ENCODE peak calls at places on chromosomes 1 and 21, in six cellular contexts. R is HEK293T; T is thyroid gland; E is C1 segment of cervical spinal cord; Y is CD8-positive, alpha-beta T cell; H is stimulated activated CD4-positive, alpha-beta T cell treated with anti-CD3 and anti-CD28 coated beads, Interleukin-12 subunit alpha, Interleukin-12 subunit beta, amount 100 ng/mL, for 24 hours. K is an unnamed sample.

GRCh38 chr21:17828223-17828622 is 9.1 kb upstream of the C21orf91 start:
- DNase-seq in H (no peak), T (no peak), Y (no peak), R (no peak), E (no peak), K (no peak)

GRCh38 chr1:40450491-40451237 is 388 bp downstream of the ZFP69B start:
- DNase-seq in Y (peak), R (peak), T (peak), E (no peak), H (peak), K (peak)

GRCh38 chr1:56448937-56449336 is 130.4 kb downstream of the PLPP3 start:
- DNase-seq in E (no peak), R (no peak), Y (no peak), H (no peak), T (no peak), K (no peak)

GRCh38 chr1:54013393-54014008 is 4.5 kb downstream of the LDLRAD1 start:
- DNase-seq in R (no peak), T (no peak), E (no peak), H (no peak), Y (no peak), K (no peak)

GRCh38 chr1:47701741-47702515 is 264.1 kb downstream of the FOXD2 start:
- DNase-seq in H (no peak), Y (no peak), R (no peak), E (no peak), T (no peak), K (no peak)

GRCh38 chr1:64701886-64702285 is 43.0 kb upstream of the RAVER2 start:
- DNase-seq in H (no peak), Y (no peak), T (no peak), R (no peak), E (no peak), K (no peak)

GRCh38 chr1:5999711-6000443 is 7.7 kb upstream of the NPHP4 start:
- DNase-seq in Y (no peak), E (no peak), H (no peak), T (no peak), R (no peak), K (no peak)

GRCh38 chr1:36717431-36717830 is 234.7 kb upstream of the CSF3R start:
- DNase-seq in E (no peak), R (no peak), Y (no peak), T (no peak), H (no peak), K (no peak)

K was measured in Peyer's patch.